ENCODE peak calls at places on chromosomes 6 and 20, in ten cellular contexts. J is psoas muscle, Z is GM13977, Y is astrocyte, B is epithelial cell of esophagus, O is NB4, C is fibroblast of lung, U is tibial nerve, S is OCI-LY7, V is omental fat pad. Q is an unnamed sample.

GRCh38 chr6:95614094-95614493 is 36.8 kb downstream of the MANEA start:
- DNase-seq in Y (peak), J (no peak), U (no peak), V (no peak), B (peak), O (no peak), S (no peak), Z (no peak), C (peak), Q (no peak)

GRCh38 chr6:90477366-90477765 is 109.5 kb downstream of the MAP3K7 start:
- DNase-seq in U (no peak), Y (no peak), C (no peak), O (no peak), J (no peak), Z (no peak), B (no peak), V (no peak), S (no peak), Q (no peak)

GRCh38 chr6:53312355-53312754 is 36.4 kb downstream of the ELOVL5 start:
- DNase-seq in V (no peak), Y (no peak), C (no peak), U (no peak), B (no peak), O (peak), Z (no peak), J (no peak), S (peak), Q (no peak)

GRCh38 chr20:19992996-19993908 is 23.9 kb upstream of the NAA20 start:
- DNase-seq in V (no peak), Y (peak), Z (no peak), U (no peak), C (peak), S (no peak), O (no peak), J (no peak), B (peak), Q (peak)

GRCh38 chr20:8209061-8209460 is 77.0 kb downstream of the PLCB1 start:
- DNase-seq in J (no peak), Z (peak), Y (peak), S (no peak), U (no peak), B (no peak), C (peak), O (no peak), V (no peak), Q (no peak)

GRCh38 chr20:40803381-40803780 is 114.3 kb upstream of the MAFB start:
- DNase-seq in J (no peak), S (no peak), C (no peak), U (no peak), O (no peak), V (no peak), Z (no peak), Y (no peak), B (no peak), Q (no peak)

GRCh38 chr20:57507477-57507876 is 17.5 kb downstream of the CTCFL start:
- DNase-seq in B (no peak), S (no peak), V (no peak), C (peak), J (no peak), U (no peak), Y (peak), O (no peak), Z (no peak), Q (no peak)

GRCh38 chr6:130781557-130781956 is 45.6 kb upstream of the SMLR1 start:
- DNase-seq in C (no peak), B (no peak), S (no peak), O (no peak), U (no peak), J (no peak), Y (no peak), Z (no peak), V (no peak), Q (no peak)

GRCh38 chr20:51444472-51444871 is 98.0 kb downstream of the NFATC2 start:
- DNase-seq in S (no peak), Y (no peak), O (no peak), V (no peak), J (no peak), B (no peak), U (no peak), C (no peak), Z (no peak), Q (peak)

GRCh38 chr20:46631212-46631869 is 19.9 kb downstream of the SLC13A3 start:
- DNase-seq in C (no peak), V (no peak), S (no peak), B (peak), O (peak), U (no peak), Z (no peak), Y (no peak), J (no peak), Q (no peak)

GRCh38 chr6:6751615-6752014 is 163.1 kb downstream of the LY86 start:
- DNase-seq in C (no peak), Z (no peak), J (no peak), U (peak), Y (no peak), B (no peak), V (no peak), S (no peak), O (peak), Q (no peak)

GRCh38 chr20:49505518-49505917 is 23.1 kb upstream of the KCNB1 start:
- DNase-seq in B (no peak), J (peak), Y (peak), U (no peak), C (peak), O (peak), V (no peak), Z (no peak), S (no peak), Q (peak)

GRCh38 chr20:62624325-62624690 is 18.0 kb upstream of the SLCO4A1 start:
- DNase-seq in V (no peak), C (no peak), O (no peak), B (no peak), U (no peak), Z (peak), J (peak), Y (no peak), S (peak), Q (no peak)

GRCh38 chr20:54335299-54335698 is 127.4 kb downstream of the PFDN4 start:
- DNase-seq in Z (no peak), S (no peak), C (peak), J (no peak), O (no peak), U (no peak), Y (peak), B (peak), V (no peak), Q (peak)

GRCh38 chr6:16420715-16421461 is 182.5 kb downstream of the GMPR start:
- DNase-seq in U (no peak), V (no peak), B (no peak), O (peak), Y (peak), S (peak), C (peak), Z (peak), J (no peak), Q (peak)

GRCh38 chr20:57200882-57201723 is 65.3 kb downstream of the BMP7 start:
- DNase-seq in V (no peak), J (peak), S (no peak), C (no peak), B (no peak), Z (no peak), O (no peak), U (no peak), Y (no peak), Q (no peak)

GRCh38 chr20:24296477-24297380 is 172.7 kb upstream of the SYNDIG1 start:
- DNase-seq in S (no peak), Z (no peak), U (no peak), V (no peak), B (no peak), Y (no peak), C (no peak), J (no peak), O (no peak), Q (peak)

GRCh38 chr20:3165473-3166337 is 6.0 kb upstream of the FASTKD5 start:
- DNase-seq in Y (no peak), C (peak), U (no peak), J (peak), Z (peak), V (no peak), O (no peak), B (peak), S (no peak), Q (no peak)

GRCh38 chr20:19975901-19976300 is 41.3 kb upstream of the NAA20 start:
- DNase-seq in O (no peak), C (peak), Y (peak), J (peak), V (no peak), Z (no peak), S (no peak), B (peak), U (no peak), Q (no peak)

GRCh38 chr20:50245561-50246366 is 55.1 kb downstream of the CEBPB start:
- DNase-seq in C (peak), Y (peak), B (peak), U (no peak), S (no peak), Z (no peak), V (no peak), O (no peak), J (peak), Q (peak)

GRCh38 chr6:6878921-6879585 is 228.7 kb upstream of the RREB1 start:
- DNase-seq in J (no peak), U (no peak), V (no peak), B (peak), S (no peak), O (peak), Y (peak), C (peak), Z (no peak), Q (no peak)

GRCh38 chr6:162684961-162685360 is 42.6 kb downstream of the PRKN start:
- DNase-seq in J (no peak), Z (no peak), S (no peak), B (peak), V (no peak), O (no peak), C (no peak), U (no peak), Y (no peak), Q (no peak)

GRCh38 chr6:14038636-14039035 is 78.9 kb upstream of the CD83 start:
- DNase-seq in C (peak), S (no peak), J (no peak), O (no peak), Y (peak), B (no peak), Z (no peak), U (no peak), V (no peak), Q (no peak)

GRCh38 chr6:110890288-110890687 is 15.7 kb downstream of the AMD1 start:
- DNase-seq in B (no peak), J (no peak), C (no peak), Z (no peak), V (no peak), S (no peak), Y (no peak), U (no peak), O (no peak), Q (no peak)
- TF ChIP-seq CTCF in B (no peak), J (no peak), C (no peak), Z (no peak), V (no peak), S (no peak), Y (no peak), U (no peak), O (no peak), Q (no peak)

DNA sequence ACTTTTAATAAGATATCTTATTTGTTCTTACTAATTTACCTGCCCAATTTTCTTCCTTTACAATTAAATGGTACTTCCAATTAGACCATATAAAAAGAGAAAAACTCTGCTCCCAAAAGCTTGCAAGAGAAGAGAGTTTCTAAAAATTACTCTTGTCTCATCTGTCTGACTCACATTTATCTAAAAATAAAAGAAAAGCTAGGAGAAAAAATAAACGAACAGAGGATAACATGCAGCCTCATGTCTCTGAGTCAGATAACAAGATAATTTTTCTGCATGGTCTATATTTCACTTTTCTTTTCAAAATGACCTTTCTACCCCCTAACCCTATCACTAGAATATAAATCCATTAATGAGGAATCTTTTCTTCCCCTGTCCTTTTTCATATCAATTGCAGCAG is 127.2 kb upstream of the TCF21 start:
- DNase-seq in Z (no peak), B (peak), V (no peak), S (no peak), J (no peak), C (peak), O (no peak), U (no peak), Y (peak), Q (peak)
- TF ChIP-seq CTCF in Z (no peak), B (no peak), V (no peak), S (no peak), J (no peak), C (no peak), O (no peak), U (no peak), Y (no peak), Q (no peak)

GRCh38 chr6:41843178-41843577 is 52.0 kb downstream of the USP49 start:
- DNase-seq in Y (no peak), O (no peak), S (no peak), J (no peak), Z (no peak), V (no peak), C (no peak), B (no peak), U (no peak), Q (no peak)

DNA sequence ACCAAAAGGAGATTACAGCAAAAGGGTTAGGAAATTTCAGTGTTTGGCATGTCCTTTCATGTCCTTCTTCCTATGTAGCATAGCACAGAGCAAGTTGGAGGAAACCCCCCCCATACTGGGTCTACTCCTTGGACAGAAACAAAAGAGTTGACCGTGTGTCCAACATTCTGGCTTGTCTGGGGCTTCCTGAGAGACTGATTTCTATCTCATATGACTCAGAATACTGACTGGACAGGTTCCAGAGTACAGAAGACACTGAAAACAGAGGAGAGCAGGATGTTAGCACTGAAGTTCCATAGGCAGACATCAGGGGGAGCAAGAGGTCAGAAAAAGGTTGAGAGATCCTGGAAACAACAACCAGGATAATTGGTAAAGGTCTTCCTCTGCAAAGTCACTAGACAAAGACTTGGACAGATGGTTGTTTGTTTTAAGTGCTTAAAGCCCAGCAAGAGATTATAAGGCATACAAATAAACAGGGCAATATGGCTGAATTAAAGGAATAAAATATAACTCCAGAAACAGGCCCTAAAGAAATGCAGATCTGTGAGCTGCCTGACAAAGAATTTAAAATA is 48.4 kb downstream of the USP49 start:
- DNase-seq in O (peak), V (peak), B (peak), J (no peak), S (peak), Z (peak), Y (peak), U (peak), C (peak), Q (peak)
- TF ChIP-seq CTCF in O (peak), V (no peak), B (peak), J (peak), S (peak), Z (peak), Y (peak), U (peak), C (peak), Q (peak)

GRCh38 chr6:93419304-93420162 is at the start of gene EPHA7:
- DNase-seq in B (peak), J (peak), S (no peak), C (peak), Y (peak), Z (peak), V (peak), O (peak), U (peak), Q (peak)

GRCh38 chr6:93418448-93419303 is 683 bp downstream of the EPHA7 start:
- DNase-seq in Y (peak), U (no peak), J (peak), V (no peak), O (no peak), Z (peak), B (peak), C (peak), S (no peak), Q (no peak)

GRCh38 chr6:93424303-93425064 is 5.1 kb upstream of the EPHA7 start:
- DNase-seq in Y (no peak), V (no peak), C (no peak), Z (no peak), S (peak), U (no peak), O (peak), J (no peak), B (peak), Q (no peak)

GRCh38 chr6:93420163-93420806 is 926 bp upstream of the EPHA7 start:
- DNase-seq in C (no peak), Z (no peak), U (no peak), S (no peak), V (no peak), O (no peak), B (no peak), Y (no peak), J (no peak), Q (no peak)

GRCh38 chr6:93423542-93423941 is 4.2 kb upstream of the EPHA7 start:
- DNase-seq in C (peak), S (peak), Y (peak), J (no peak), O (peak), Z (no peak), U (peak), B (peak), V (no peak), Q (no peak)
- TF ChIP-seq CTCF in C (peak), S (peak), Y (peak), J (peak), O (peak), Z (peak), U (peak), B (no peak), V (no peak), Q (peak)

GRCh38 chr6:157760137-157760536 is 62.9 kb upstream of the SNX9 start:
- DNase-seq in C (no peak), V (no peak), U (no peak), Y (no peak), Z (no peak), J (no peak), B (no peak), S (no peak), O (no peak), Q (no peak)
- TF ChIP-seq CTCF in C (no peak), V (no peak), U (no peak), Y (no peak), Z (no peak), J (no peak), B (no peak), S (no peak), O (no peak), Q (peak)

GRCh38 chr6:107418118-107418517 is 41.2 kb downstream of the PDSS2 start:
- DNase-seq in S (peak), J (no peak), O (peak), U (no peak), C (no peak), B (peak), Y (no peak), V (no peak), Z (peak), Q (peak)
- TF ChIP-seq CTCF in S (peak), J (no peak), O (peak), U (no peak), C (peak), B (peak), Y (peak), V (no peak), Z (peak), Q (peak)

DNA sequence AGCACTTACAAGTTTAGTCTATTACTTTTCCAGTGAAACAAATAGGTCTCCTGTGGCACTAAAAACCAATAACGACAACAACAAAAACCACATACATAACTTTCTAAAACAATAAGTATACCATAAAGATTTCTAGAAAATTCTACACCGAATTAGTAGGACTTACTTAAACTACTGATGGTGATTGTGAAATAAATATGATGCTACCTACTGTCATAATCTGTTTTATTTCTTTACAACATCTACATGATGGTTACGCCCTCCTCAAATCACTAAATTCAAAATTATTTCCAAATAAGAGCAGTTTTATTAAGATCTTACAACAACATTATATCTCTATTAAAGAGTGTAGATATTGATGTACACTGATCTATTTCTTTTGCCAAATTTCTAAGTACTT is 147.0 kb downstream of the DST start:
- DNase-seq in Z (no peak), Y (no peak), V (no peak), J (no peak), O (no peak), U (no peak), B (no peak), S (no peak), C (no peak), Q (no peak)
- TF ChIP-seq CTCF in Z (no peak), Y (no peak), V (no peak), J (no peak), O (no peak), U (no peak), B (no peak), S (no peak), C (no peak), Q (no peak)

DNA sequence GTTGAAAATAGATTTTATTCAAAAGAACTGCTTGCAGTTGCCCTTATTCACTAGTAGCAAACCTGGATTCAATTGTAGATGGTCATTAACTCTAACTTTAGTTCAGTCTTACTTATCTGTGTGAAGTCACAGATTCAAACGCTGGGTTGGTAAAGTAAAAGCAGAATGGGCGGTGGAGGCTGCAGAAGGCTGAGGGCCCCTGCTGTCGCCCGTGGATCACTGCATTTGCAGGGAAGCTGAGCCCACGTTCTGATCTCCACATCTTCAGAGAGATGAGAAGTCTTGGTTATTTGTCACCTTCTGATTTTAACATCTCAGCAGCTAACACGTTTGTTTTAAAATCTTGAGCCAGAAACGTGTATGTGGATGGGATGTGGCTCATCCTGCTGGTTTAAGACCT is 75.1 kb downstream of the SNX9 start:
- DNase-seq in U (no peak), J (no peak), Z (no peak), C (no peak), O (peak), B (no peak), S (peak), V (no peak), Y (no peak), Q (no peak)
- TF ChIP-seq CTCF in U (no peak), J (no peak), Z (no peak), C (peak), O (no peak), B (no peak), S (peak), V (no peak), Y (no peak), Q (no peak)

GRCh38 chr6:42879372-42880239 is at the start of gene RPL7L1:
- DNase-seq in V (peak), S (peak), Y (peak), Z (peak), J (peak), O (peak), U (peak), C (peak), B (peak), Q (peak)
- TF ChIP-seq CTCF in V (no peak), S (no peak), Y (no peak), Z (no peak), J (peak), O (no peak), U (no peak), C (peak), B (no peak), Q (no peak)

Q was measured in HFFc6.